ENCODE peak calls at places on chromosomes 1 and 21, in ten cellular contexts. O is mammary epithelial cell; A is right lobe of liver; Y is esophagus squamous epithelium; H is heart left ventricle; E is psoas muscle; N is colonic mucosa; R is pancreas; T is CD8-positive, alpha-beta T cell; D is K562. X is an unnamed sample.

GRCh38 chr1:221880182-221880581 is 138.3 kb upstream of the DUSP10 start:
- DNase-seq in H (no peak), E (no peak), D (no peak), R (no peak), A (no peak), Y (no peak), O (peak), T (no peak), N (no peak), X (no peak)

GRCh38 chr21:35254006-35254751 is 205.1 kb upstream of the RUNX1 start:
- DNase-seq in H (no peak), N (peak), R (no peak), T (no peak), Y (no peak), A (no peak), E (no peak), O (peak), D (no peak), X (no peak)

GRCh38 chr1:111743679-111744101 is 4.5 kb upstream of the INKA2 start:
- DNase-seq in H (peak), N (no peak), Y (no peak), D (peak), O (no peak), E (no peak), T (no peak), A (no peak), R (no peak), X (no peak)

GRCh38 chr1:244164563-244164890 is 113.4 kb downstream of the ZBTB18 start:
- DNase-seq in Y (no peak), R (no peak), A (no peak), E (no peak), N (no peak), T (no peak), H (no peak), D (no peak), O (no peak), X (no peak)

GRCh38 chr1:15760520-15761211 is 2.1 kb downstream of the FBLIM1 start:
- DNase-seq in N (peak), E (peak), T (no peak), H (peak), Y (no peak), D (no peak), O (peak), A (no peak), R (no peak), X (peak)

GRCh38 chr1:244280859-244281258 is 170.8 kb downstream of the ADSS2 start:
- DNase-seq in A (no peak), N (no peak), D (no peak), T (no peak), H (no peak), O (no peak), R (no peak), E (no peak), Y (no peak), X (no peak)

GRCh38 chr1:109969430-109969829 is 15.1 kb upstream of the AHCYL1 start:
- DNase-seq in T (no peak), N (no peak), D (no peak), R (no peak), H (no peak), O (peak), E (no peak), Y (no peak), A (no peak), X (no peak)

GRCh38 chr1:169514566-169515270 is 29.0 kb upstream of the SLC19A2 start:
- DNase-seq in N (no peak), A (no peak), H (no peak), Y (no peak), E (no peak), R (no peak), O (no peak), T (no peak), D (no peak), X (no peak)

GRCh38 chr1:21932127-21932526 is 5.0 kb downstream of the HSPG2 start:
- DNase-seq in N (no peak), D (no peak), H (peak), O (peak), R (no peak), A (no peak), T (no peak), E (peak), Y (no peak), X (no peak)

GRCh38 chr1:239274242-239274830 is 112.0 kb upstream of the CHRM3 start:
- DNase-seq in Y (no peak), D (no peak), T (no peak), H (no peak), E (no peak), A (no peak), N (no peak), O (no peak), R (no peak), X (no peak)

GRCh38 chr1:174965006-174965971 is 34.5 kb upstream of the CACYBP start:
- DNase-seq in H (no peak), A (no peak), Y (no peak), N (peak), T (peak), R (no peak), O (no peak), E (no peak), D (peak), X (no peak)

GRCh38 chr1:193210991-193211390 is 24.6 kb upstream of the B3GALT2 start:
- DNase-seq in Y (no peak), H (no peak), T (no peak), E (no peak), A (no peak), N (no peak), D (no peak), R (no peak), O (no peak), X (no peak)

GRCh38 chr1:22639286-22639685 is 2.9 kb downstream of the C1QA start:
- DNase-seq in A (no peak), O (no peak), H (no peak), N (no peak), R (no peak), Y (no peak), E (no peak), D (peak), T (no peak), X (no peak)

GRCh38 chr1:245687129-245687635 is 532.4 kb downstream of the KIF26B start:
- DNase-seq in T (no peak), N (no peak), O (no peak), A (no peak), H (no peak), E (no peak), R (no peak), D (no peak), Y (no peak), X (peak)

GRCh38 chr1:10796029-10796944 is at the start of gene CASZ1:
- DNase-seq in N (peak), Y (no peak), R (peak), A (peak), E (peak), T (no peak), O (peak), H (peak), D (peak), X (peak)

GRCh38 chr1:70442486-70442885 is 31.4 kb downstream of the CTH start:
- DNase-seq in N (no peak), R (no peak), T (no peak), A (no peak), H (no peak), E (no peak), D (no peak), O (no peak), Y (no peak), X (no peak)

GRCh38 chr1:214983126-214983869 is 99.2 kb upstream of the KCNK2 start:
- DNase-seq in N (no peak), A (no peak), H (no peak), O (peak), D (no peak), T (no peak), E (no peak), R (no peak), Y (no peak), X (no peak)

GRCh38 chr1:87279201-87279860 is 49.3 kb upstream of the LMO4 start:
- DNase-seq in R (no peak), Y (no peak), N (no peak), A (no peak), E (no peak), T (no peak), O (no peak), H (peak), D (no peak), X (no peak)

DNA sequence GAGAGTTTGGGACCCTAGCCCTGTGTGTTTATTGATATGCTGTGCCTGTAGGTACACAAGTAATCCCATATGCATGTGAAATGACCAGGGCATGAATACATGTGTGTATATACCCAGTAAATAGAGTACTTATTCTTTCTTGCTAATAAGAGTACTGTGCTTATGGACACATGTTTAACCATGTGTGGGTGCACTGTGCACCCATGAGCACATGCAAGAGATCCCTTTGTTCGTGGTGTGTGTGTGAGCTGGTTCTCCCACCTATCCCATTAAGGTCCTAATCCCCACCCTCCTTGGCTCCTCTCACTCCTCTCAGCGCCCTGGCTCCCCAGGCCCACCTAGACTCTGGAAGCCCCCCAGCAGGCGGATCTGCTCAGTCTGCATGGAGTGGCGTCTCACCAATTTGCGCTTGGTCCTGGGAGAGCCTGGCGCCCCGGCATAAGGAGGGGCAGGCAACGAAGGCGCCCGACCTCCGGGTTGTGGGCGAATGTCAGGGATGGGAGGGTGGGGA is 2.2 kb upstream of the LIX1L start:
- DNase-seq in N (no peak), T (no peak), Y (no peak), R (no peak), D (no peak), E (no peak), A (no peak), O (no peak), H (no peak), X (no peak)
- H3K4me3 ChIP-seq in N (peak), T (peak), Y (peak), R (peak), D (no peak), E (peak), A (peak), O (no peak), H (peak), X (peak)

GRCh38 chr1:202291961-202292712 is 49.6 kb downstream of the UBE2T start:
- DNase-seq in R (no peak), D (no peak), O (peak), T (no peak), A (no peak), H (peak), E (peak), Y (no peak), N (no peak), X (no peak)
- H3K27ac ChIP-seq in R (no peak), D (no peak), O (no peak), T (no peak), A (no peak), H (no peak), E (no peak), Y (no peak), N (no peak), X (no peak)

GRCh38 chr1:201793306-201793925 is 35.5 kb upstream of the IPO9 start:
- DNase-seq in H (no peak), O (no peak), N (no peak), A (no peak), D (no peak), R (no peak), E (no peak), Y (no peak), T (no peak), X (no peak)
- TF ChIP-seq CTCF in H (no peak), O (no peak), N (no peak), A (no peak), D (no peak), R (no peak), E (no peak), Y (no peak), T (no peak), X (no peak)

GRCh38 chr1:114779722-114780121 is 763 bp downstream of the SIKE1 start:
- DNase-seq in A (no peak), Y (no peak), O (no peak), H (no peak), T (no peak), N (no peak), E (no peak), R (no peak), D (no peak), X (no peak)
- H3K4me3 ChIP-seq in A (peak), Y (peak), O (peak), H (peak), T (peak), N (peak), E (peak), R (peak), D (peak), X (peak)

DNA sequence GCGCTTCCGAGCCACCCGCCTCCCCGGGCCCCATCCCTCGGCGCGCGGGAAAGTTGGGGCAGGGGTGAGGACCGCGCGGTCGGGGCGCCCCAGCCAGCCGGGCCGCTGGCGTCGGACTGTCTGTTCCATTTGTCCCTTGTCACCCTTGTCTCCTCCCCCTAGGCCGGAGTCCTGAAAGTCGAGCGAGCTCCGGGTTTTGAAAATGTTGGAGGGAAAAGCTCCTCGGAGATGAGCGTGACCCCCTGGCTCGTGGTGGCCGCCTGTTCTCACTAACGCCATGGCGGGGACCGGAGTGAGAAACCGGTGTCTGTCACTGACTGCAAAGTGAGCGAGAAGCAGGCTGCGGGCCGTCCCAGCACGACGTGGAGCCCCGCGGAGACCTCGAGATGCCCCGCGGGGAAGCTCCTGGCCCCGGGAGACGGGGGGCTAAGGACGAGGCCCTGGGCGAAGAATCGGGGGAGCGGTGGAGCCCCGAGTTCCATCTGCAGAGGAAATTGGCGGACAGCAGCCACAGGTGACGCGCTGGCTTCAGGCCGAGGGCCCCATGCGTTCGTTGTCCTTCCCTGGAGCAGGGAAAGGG is 491 bp downstream of the PER3 start:
- DNase-seq in A (peak), D (no peak), R (peak), Y (no peak), E (no peak), N (no peak), O (no peak), H (peak), T (no peak), X (peak)
- H3K27ac ChIP-seq in A (peak), D (peak), R (peak), Y (peak), E (peak), N (peak), O (peak), H (peak), T (no peak), X (peak)

DNA sequence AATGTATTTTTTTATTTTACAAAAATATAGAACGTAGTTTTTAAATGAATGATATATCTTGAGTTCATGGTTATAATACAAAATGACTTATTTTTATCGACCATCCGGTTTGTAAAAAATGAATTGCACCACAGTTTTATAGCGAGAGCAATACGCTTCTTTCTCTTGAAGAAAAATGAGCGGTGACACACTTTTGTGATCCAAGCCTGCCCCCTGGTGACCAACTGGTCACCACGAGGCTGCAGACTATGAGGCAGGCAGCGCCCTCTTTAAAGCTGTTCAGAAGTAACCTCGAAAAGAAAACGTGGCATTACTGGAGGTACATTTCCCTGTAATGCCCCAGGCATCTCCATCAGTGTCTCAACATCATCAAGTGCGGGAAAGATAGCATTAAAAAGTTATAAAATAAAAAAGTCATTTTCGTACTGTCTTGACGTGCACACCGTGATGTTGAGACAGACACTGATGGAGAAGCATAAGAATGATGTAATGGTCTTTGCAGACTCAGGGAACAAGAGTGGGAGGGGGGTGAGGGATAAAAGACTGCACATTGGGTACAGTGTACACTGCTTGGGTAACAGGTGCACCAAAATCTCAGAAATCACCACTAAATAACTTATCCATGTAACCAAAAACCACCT is 734.2 kb upstream of the ADAMTS5 start:
- DNase-seq in A (peak), D (peak), H (peak), R (peak), O (peak), N (peak), E (peak), Y (no peak), T (peak), X (peak)
- TF ChIP-seq CTCF in A (peak), D (peak), H (peak), R (peak), O (peak), N (peak), E (peak), Y (no peak), T (no peak), X (peak)

X was measured in kidney.